ENCODE peak calls at places on chromosome 3, in eight cellular contexts. N, I, H, D, Y, L, Z and M are unnamed samples.

GRCh38 chr3:182911782-182912111 is 68.6 kb downstream of the DCUN1D1 start:
- DNase-seq in N (no peak), I (no peak), H (no peak), D (no peak), Y (no peak), L (no peak), Z (no peak), M (no peak)

GRCh38 chr3:157231071-157231470 is 71.1 kb upstream of the CCNL1 start:
- DNase-seq in N (peak), I (no peak), H (peak), D (no peak), Y (no peak), L (no peak), Z (no peak), M (no peak)

GRCh38 chr3:52295809-52296208 is 8.2 kb downstream of the GLYCTK start:
- DNase-seq in N (no peak), I (no peak), H (no peak), D (no peak), Y (no peak), L (no peak), Z (no peak), M (no peak)

GRCh38 chr3:15610083-15610482 is 8.5 kb downstream of the BTD start:
- DNase-seq in N (peak), I (no peak), H (peak), D (peak), Y (no peak), L (peak), Z (no peak), M (no peak)

GRCh38 chr3:19073341-19074105 is 74.8 kb upstream of the KCNH8 start:
- DNase-seq in N (no peak), I (no peak), H (no peak), D (no peak), Y (no peak), L (no peak), Z (no peak), M (no peak)

GRCh38 chr3:194276768-194277546 is 74.2 kb downstream of the CPN2 start:
- DNase-seq in N (peak), I (peak), H (no peak), D (peak), Y (no peak), L (no peak), Z (no peak), M (no peak)

GRCh38 chr3:89061257-89061656 is 46.2 kb upstream of the EPHA3 start:
- DNase-seq in N (no peak), I (no peak), H (no peak), D (no peak), Y (no peak), L (no peak), Z (no peak), M (no peak)

GRCh38 chr3:144053121-144053520 is 81.5 kb downstream of the DIPK2A start:
- DNase-seq in N (peak), I (no peak), H (peak), D (no peak), Y (no peak), L (no peak), Z (no peak), M (no peak)

GRCh38 chr3:111690242-111690641 is 95.1 kb upstream of the ZBED2 start:
- DNase-seq in N (peak), I (no peak), H (peak), D (no peak), Y (no peak), L (no peak), Z (no peak), M (no peak)

GRCh38 chr3:55484741-55485207 is 2.3 kb downstream of the WNT5A start:
- DNase-seq in N (no peak), I (no peak), H (peak), D (no peak), Y (no peak), L (no peak), Z (peak), M (no peak)

GRCh38 chr3:134328147-134328591 is 46.1 kb downstream of the AMOTL2 start:
- DNase-seq in N (peak), I (no peak), H (peak), D (peak), Y (no peak), L (peak), Z (no peak), M (no peak)

GRCh38 chr3:65326574-65326973 is 638.8 kb upstream of the ADAMTS9 start:
- DNase-seq in N (no peak), I (no peak), H (no peak), D (no peak), Y (no peak), L (no peak), Z (no peak), M (no peak)

GRCh38 chr3:34678580-34678979 is 880.1 kb downstream of the PDCD6IP start:
- DNase-seq in N (no peak), I (no peak), H (no peak), D (no peak), Y (no peak), L (no peak), Z (peak), M (no peak)

GRCh38 chr3:62159693-62160092 is 213.7 kb downstream of the FEZF2 start:
- DNase-seq in N (peak), I (peak), H (peak), D (peak), Y (peak), L (no peak), Z (no peak), M (no peak)

GRCh38 chr3:155382396-155383042 is 89.0 kb upstream of the STRIT1 start:
- DNase-seq in N (peak), I (peak), H (peak), D (peak), Y (no peak), L (peak), Z (peak), M (peak)

GRCh38 chr3:134527037-134527436 is 41.2 kb downstream of the CEP63 start:
- DNase-seq in N (peak), I (no peak), H (peak), D (no peak), Y (no peak), L (peak), Z (no peak), M (peak)

GRCh38 chr3:13452490-13453335 is 27.4 kb upstream of the HDAC11 start:
- DNase-seq in N (peak), I (no peak), H (peak), D (no peak), Y (no peak), L (peak), Z (peak), M (peak)

GRCh38 chr3:112973325-112974177 is 1.4 kb downstream of the CD200R1 start:
- DNase-seq in N (no peak), I (no peak), H (no peak), D (no peak), Y (no peak), L (peak), Z (no peak), M (no peak)

GRCh38 chr3:171039674-171040073 is 13.2 kb upstream of the SLC2A2 start:
- DNase-seq in N (no peak), I (no peak), H (peak), D (no peak), Y (no peak), L (no peak), Z (no peak), M (no peak)

GRCh38 chr3:117285721-117286120 is 576.1 kb downstream of the TUSC7 start:
- DNase-seq in N (no peak), I (no peak), H (no peak), D (no peak), Y (no peak), L (no peak), Z (no peak), M (no peak)

GRCh38 chr3:196419386-196419785 is 12.8 kb downstream of the UBXN7 start:
- DNase-seq in N (no peak), I (no peak), H (no peak), D (no peak), Y (no peak), L (no peak), Z (no peak), M (no peak)

GRCh38 chr3:143634991-143635390 is 213.3 kb downstream of the SLC9A9 start:
- DNase-seq in N (no peak), I (no peak), H (no peak), D (no peak), Y (no peak), L (no peak), Z (no peak), M (no peak)

GRCh38 chr3:192514081-192514753 is 213.1 kb downstream of the FGF12 start:
- DNase-seq in N (no peak), I (no peak), H (peak), D (no peak), Y (no peak), L (peak), Z (peak), M (peak)

GRCh38 chr3:141412936-141413354 is 44.6 kb downstream of the ZBTB38 start:
- DNase-seq in N (peak), I (peak), H (peak), D (peak), Y (peak), L (no peak), Z (no peak), M (no peak)

GRCh38 chr3:12956316-12956660 is 114.9 kb upstream of the RPL32 start:
- DNase-seq in N (no peak), I (no peak), H (no peak), D (peak), Y (no peak), L (peak), Z (no peak), M (no peak)

GRCh38 chr3:133797396-133798105 is 8.1 kb upstream of the SRPRB start:
- DNase-seq in N (peak), I (no peak), H (no peak), D (no peak), Y (no peak), L (no peak), Z (no peak), M (no peak)

GRCh38 chr3:89145995-89146394 is 38.6 kb downstream of the EPHA3 start:
- DNase-seq in N (peak), I (no peak), H (peak), D (no peak), Y (no peak), L (no peak), Z (no peak), M (no peak)

GRCh38 chr3:67349551-67350174 is 304.7 kb downstream of the SUCLG2 start:
- DNase-seq in N (peak), I (no peak), H (peak), D (no peak), Y (no peak), L (no peak), Z (no peak), M (no peak)

GRCh38 chr3:81218023-81218422 is 543.4 kb downstream of the GBE1 start:
- DNase-seq in N (no peak), I (no peak), H (peak), D (no peak), Y (no peak), L (peak), Z (peak), M (peak)

GRCh38 chr3:184717608-184717995 is 5.7 kb upstream of the MAGEF1 start:
- DNase-seq in N (no peak), I (no peak), H (no peak), D (no peak), Y (no peak), L (peak), Z (no peak), M (no peak)

GRCh38 chr3:50637012-50637411 is 20.1 kb downstream of the MAPKAPK3 start:
- DNase-seq in N (no peak), I (no peak), H (no peak), D (no peak), Y (no peak), L (no peak), Z (no peak), M (no peak)

GRCh38 chr3:14483286-14483685 is 56.9 kb downstream of the GRIP2 start:
- DNase-seq in N (no peak), I (no peak), H (no peak), D (no peak), Y (no peak), L (no peak), Z (no peak), M (no peak)

GRCh38 chr3:94036909-94037507 is 8.6 kb upstream of the STX19 start:
- DNase-seq in N (peak), I (no peak), H (peak), D (no peak), Y (no peak), L (peak), Z (no peak), M (no peak)

GRCh38 chr3:20857636-20858035 is 671.6 kb upstream of the SGO1 start:
- DNase-seq in N (no peak), I (no peak), H (peak), D (no peak), Y (no peak), L (no peak), Z (no peak), M (no peak)

GRCh38 chr3:136954980-136955780 is 2.6 kb upstream of the IL20RB start:
- DNase-seq in N (no peak), I (no peak), H (no peak), D (no peak), Y (no peak), L (no peak), Z (no peak), M (no peak)

GRCh38 chr3:25084016-25084415 is 344.0 kb upstream of the RARB start:
- DNase-seq in N (no peak), I (no peak), H (peak), D (no peak), Y (no peak), L (no peak), Z (no peak), M (peak)

GRCh38 chr3:95408464-95408862 is 1345.6 kb downstream of the NSUN3 start:
- DNase-seq in N (no peak), I (no peak), H (no peak), D (no peak), Y (no peak), L (no peak), Z (no peak), M (no peak)

GRCh38 chr3:180306155-180306554 is 269.4 kb upstream of the PEX5L start:
- DNase-seq in N (no peak), I (no peak), H (no peak), D (no peak), Y (no peak), L (no peak), Z (no peak), M (no peak)
- TF ChIP-seq CTCF in N (no peak), I (no peak), H (no peak), D (no peak), Y (no peak), L (no peak), Z (no peak), M (no peak)

GRCh38 chr3:46675843-46676567 is 17.5 kb downstream of the ALS2CL start:
- DNase-seq in N (peak), I (no peak), H (no peak), D (no peak), Y (peak), L (no peak), Z (no peak), M (no peak)

GRCh38 chr3:46675426-46675825 is 18.1 kb downstream of the ALS2CL start:
- DNase-seq in N (no peak), I (peak), H (no peak), D (no peak), Y (no peak), L (no peak), Z (no peak), M (no peak)

GRCh38 chr3:46672349-46672695 is 21.2 kb downstream of the ALS2CL start:
- DNase-seq in N (no peak), I (no peak), H (no peak), D (peak), Y (no peak), L (no peak), Z (no peak), M (no peak)

GRCh38 chr3:46673151-46674030 is 20.1 kb downstream of the ALS2CL start:
- DNase-seq in N (no peak), I (peak), H (no peak), D (peak), Y (no peak), L (no peak), Z (no peak), M (no peak)

GRCh38 chr3:46674031-46674592 is 19.4 kb downstream of the ALS2CL start:
- DNase-seq in N (no peak), I (peak), H (no peak), D (peak), Y (no peak), L (no peak), Z (no peak), M (no peak)
- TF ChIP-seq CTCF in N (peak), I (no peak), H (peak), D (no peak), Y (no peak), L (peak), Z (peak), M (peak)

GRCh38 chr3:45544719-45545296 is 49.7 kb upstream of the LIMD1 start:
- DNase-seq in N (no peak), I (no peak), H (no peak), D (no peak), Y (no peak), L (peak), Z (no peak), M (no peak)
- TF ChIP-seq CTCF in N (peak), I (no peak), H (peak), D (no peak), Y (no peak), L (peak), Z (peak), M (peak)

DNA sequence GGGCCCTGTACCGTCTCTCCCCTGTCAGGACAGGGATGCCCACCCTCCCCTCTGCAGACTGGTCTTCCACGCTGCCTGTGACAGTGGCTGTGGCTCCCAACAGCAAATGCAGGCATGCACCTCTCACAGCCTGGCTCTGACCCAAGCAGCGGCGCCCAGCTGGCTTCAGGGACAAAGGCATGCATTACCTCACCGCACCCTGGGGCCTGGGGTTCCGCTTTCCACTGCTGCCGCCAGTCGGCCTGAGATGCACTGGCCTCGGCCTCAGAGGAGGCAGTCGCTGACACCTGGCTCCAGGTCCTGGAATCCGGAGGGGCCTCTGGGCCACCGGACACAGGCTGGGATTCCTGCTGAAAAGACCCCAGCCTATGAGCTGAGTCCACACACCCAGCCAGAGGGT is 70.3 kb downstream of the SCN5A start:
- DNase-seq in N (no peak), I (no peak), H (peak), D (peak), Y (no peak), L (no peak), Z (peak), M (no peak)
- TF ChIP-seq CTCF in N (no peak), I (no peak), H (peak), D (no peak), Y (no peak), L (no peak), Z (no peak), M (no peak)

DNA sequence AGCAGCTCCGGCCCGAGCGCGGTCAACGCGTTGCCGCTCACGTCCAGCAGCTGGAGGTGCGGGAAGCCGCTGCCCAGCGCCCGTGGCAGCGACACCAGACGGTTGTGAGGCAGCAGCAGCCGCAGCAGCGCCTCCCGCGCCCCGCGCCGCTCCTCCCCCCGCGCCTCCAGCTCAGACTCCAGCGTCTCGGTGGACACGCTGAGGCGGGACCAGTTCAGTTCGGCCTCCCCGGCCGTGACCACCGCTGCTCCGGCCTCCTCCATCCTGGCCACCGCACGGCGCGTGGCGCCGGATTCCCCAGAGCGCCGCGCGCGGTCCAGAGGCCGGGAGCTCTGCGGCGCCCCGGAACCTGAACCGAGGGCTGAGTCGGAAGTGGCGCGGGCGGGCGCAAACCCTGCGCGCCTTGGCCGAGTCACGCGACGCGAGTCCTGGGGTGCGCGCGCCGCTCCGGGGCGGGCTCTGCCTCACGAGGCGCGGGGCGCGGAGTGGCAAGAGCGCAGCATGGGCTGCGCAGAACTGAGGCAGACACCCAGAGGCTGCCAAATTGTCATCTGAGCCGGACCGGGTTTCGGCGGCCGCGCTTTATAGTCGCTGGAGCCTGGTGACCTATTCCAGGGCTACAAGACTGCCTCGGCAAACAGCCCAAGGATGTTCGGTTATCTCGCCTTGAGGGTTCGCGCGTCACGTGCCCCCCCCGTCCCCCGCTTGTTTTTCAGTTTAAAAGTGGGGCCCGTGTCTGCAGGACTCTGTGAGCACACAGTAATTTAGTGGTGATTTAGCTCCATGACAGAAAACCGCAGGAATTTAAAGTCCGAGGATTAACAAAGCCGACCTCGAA is at the start of gene LRRC58:
- DNase-seq in N (peak), I (peak), H (peak), D (peak), Y (peak), L (peak), Z (peak), M (peak)
- TF ChIP-seq CTCF in N (peak), I (peak), H (peak), D (no peak), Y (peak), L (no peak), Z (peak), M (no peak)

DNA sequence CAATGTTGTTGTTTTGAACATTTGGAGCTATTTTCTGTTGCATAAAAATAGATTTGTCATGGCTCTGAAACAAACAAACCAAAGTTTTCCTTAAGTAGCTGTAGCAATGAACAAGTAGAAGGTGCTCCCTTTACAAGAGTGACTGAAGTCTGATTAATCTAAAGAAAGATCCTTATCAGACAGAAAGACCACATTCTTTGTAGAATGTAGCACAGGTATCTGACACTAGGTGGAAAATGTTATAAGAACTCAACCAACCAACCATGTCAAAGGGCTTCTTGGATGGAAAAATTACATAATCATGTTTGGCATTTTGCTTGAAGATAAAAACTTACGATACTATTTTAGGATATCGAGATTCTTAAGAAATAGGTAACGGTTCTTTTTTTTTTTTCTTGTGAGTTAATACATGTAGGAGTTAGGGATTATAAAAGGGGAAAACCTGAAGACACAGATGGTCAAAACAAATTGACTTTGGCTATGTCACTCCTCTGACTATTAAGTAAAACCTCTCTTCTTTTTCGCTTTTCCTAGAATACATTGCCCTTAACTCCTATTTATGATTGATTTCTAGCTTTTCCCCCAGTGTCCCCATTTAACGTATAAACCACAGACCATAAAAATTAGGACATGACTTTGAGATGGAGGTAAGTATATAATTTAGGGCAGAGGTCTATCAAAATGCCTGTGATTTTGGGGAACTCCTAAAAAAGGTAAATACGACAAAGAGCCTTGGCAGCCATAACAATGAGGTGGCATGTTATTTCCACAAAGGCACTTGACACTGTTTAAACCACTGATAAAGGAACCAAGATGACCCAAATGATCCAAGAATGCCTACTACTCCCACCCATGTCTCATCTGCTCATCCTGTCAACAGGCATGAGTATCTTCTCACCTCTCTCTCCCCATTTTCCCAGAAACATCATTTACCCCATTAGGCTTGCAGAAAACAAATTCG is 72.0 kb downstream of the CCR4 start:
- DNase-seq in N (no peak), I (no peak), H (no peak), D (no peak), Y (no peak), L (no peak), Z (no peak), M (no peak)
- TF ChIP-seq CTCF in N (no peak), I (no peak), H (no peak), D (no peak), Y (no peak), L (no peak), Z (no peak), M (no peak)